ENCODE peak calls at places on chromosomes 7 and 10, in four cellular contexts. Q, K, U and D are unnamed samples.

GRCh38 chr7:142194201-142194600 is 63.7 kb downstream of the PRSS58 start:
- DNase-seq in U (no peak), K (no peak), Q (no peak), D (no peak)

GRCh38 chr10:8825611-8826010 is 771.1 kb downstream of the GATA3 start:
- DNase-seq in K (no peak), U (no peak), Q (no peak), D (no peak)

GRCh38 chr7:135510603-135511183 is 791 bp upstream of the CNOT4 start:
- DNase-seq in U (no peak), Q (peak), K (peak), D (peak)

GRCh38 chr10:43197834-43198681 is 59.8 kb downstream of the CSGALNACT2 start:
- DNase-seq in U (peak), K (peak), Q (peak), D (peak)

GRCh38 chr10:97771055-97771811 is 566 bp downstream of the SFRP5 start:
- DNase-seq in K (no peak), Q (peak), U (peak), D (peak)

GRCh38 chr10:29450405-29450804 is 161.5 kb downstream of the LYZL1 start:
- DNase-seq in K (no peak), U (no peak), Q (no peak), D (no peak)

GRCh38 chr10:46523881-46524470 is 32.5 kb downstream of the GPRIN2 start:
- DNase-seq in Q (peak), U (peak), K (no peak), D (peak)

GRCh38 chr10:13416760-13417159 is 68.7 kb upstream of the SEPHS1 start:
- DNase-seq in U (no peak), Q (no peak), K (no peak), D (no peak)

GRCh38 chr7:157279679-157279972 is 57.2 kb upstream of the DNAJB6 start:
- DNase-seq in U (no peak), Q (no peak), K (no peak), D (no peak)

GRCh38 chr10:103852189-103852711 is 3.1 kb downstream of the SH3PXD2A start:
- DNase-seq in K (no peak), Q (no peak), U (no peak), D (no peak)

GRCh38 chr7:1912472-1913289 is 242.6 kb downstream of the ELFN1 start:
- DNase-seq in Q (no peak), U (peak), K (no peak), D (no peak)

GRCh38 chr7:45923290-45923689 is 2.2 kb upstream of the IGFBP3 start:
- DNase-seq in K (no peak), Q (no peak), U (peak), D (peak)

GRCh38 chr10:127577376-127577775 is 28.3 kb downstream of the NPS start:
- DNase-seq in K (no peak), Q (no peak), U (no peak), D (no peak)

GRCh38 chr7:101950450-101951119 is 133.2 kb downstream of the CUX1 start:
- DNase-seq in Q (peak), U (no peak), K (no peak), D (no peak)
- TF ChIP-seq CTCF in Q (no peak), U (peak), K (no peak), D (no peak)

GRCh38 chr7:19117870-19118608 is 603 bp upstream of the TWIST1 start:
- DNase-seq in K (no peak), U (no peak), Q (no peak), D (no peak)
- TF ChIP-seq CTCF in K (no peak), U (no peak), Q (no peak), D (no peak)

GRCh38 chr7:127628445-127628844 is 10.5 kb upstream of the PAX4 start:
- DNase-seq in U (no peak), K (no peak), Q (no peak), D (no peak)
- TF ChIP-seq CTCF in U (no peak), K (peak), Q (no peak), D (no peak)

GRCh38 chr10:23358357-23358756 is 13.8 kb upstream of the C10orf67 start:
- DNase-seq in U (no peak), Q (no peak), K (no peak), D (no peak)
- TF ChIP-seq CTCF in U (no peak), Q (no peak), K (no peak), D (no peak)

GRCh38 chr7:27161214-27161720 is 4.1 kb downstream of the HOXA9 start:
- DNase-seq in U (peak), K (no peak), Q (no peak), D (no peak)
- TF ChIP-seq CTCF in U (peak), K (peak), Q (no peak), D (peak)

GRCh38 chr10:75650648-75651047 is 219.2 kb downstream of the LRMDA start:
- DNase-seq in Q (no peak), K (no peak), U (no peak), D (no peak)

GRCh38 chr10:75652136-75652535 is 220.7 kb downstream of the LRMDA start:
- DNase-seq in U (no peak), Q (no peak), K (no peak), D (no peak)

GRCh38 chr10:75653761-75654160 is 222.3 kb downstream of the LRMDA start:
- DNase-seq in U (no peak), Q (no peak), K (no peak), D (no peak)

GRCh38 chr10:75648854-75649253 is 217.4 kb downstream of the LRMDA start:
- DNase-seq in U (no peak), Q (no peak), K (no peak), D (no peak)

GRCh38 chr10:75651452-75651851 is 220.0 kb downstream of the LRMDA start:
- DNase-seq in K (no peak), U (no peak), Q (no peak), D (no peak)
- TF ChIP-seq CTCF in K (no peak), U (no peak), Q (peak), D (no peak)